ENCODE peak calls at places on chromosomes 6 and 20, in six cellular contexts. R is NB4, W is AG09319, L is WTC11, M is BJ, D is osteocyte. F is an unnamed sample.

GRCh38 chr20:62540504-62540903 is 64.7 kb upstream of the GATA5 start:
- DNase-seq in R (no peak), W (no peak), L (peak), M (no peak), D (no peak), F (no peak)

GRCh38 chr6:8054276-8054675 is 9.9 kb downstream of the BLOC1S5 start:
- DNase-seq in R (no peak), W (no peak), L (no peak), M (no peak), D (no peak), F (no peak)

GRCh38 chr6:297571-298232 is 5.4 kb downstream of the DUSP22 start:
- DNase-seq in R (peak), W (no peak), L (no peak), M (no peak), D (no peak), F (no peak)

GRCh38 chr6:132715204-132715603 is 1.3 kb upstream of the VNN1 start:
- DNase-seq in R (no peak), W (no peak), L (peak), M (no peak), D (no peak), F (no peak)

GRCh38 chr6:79750806-79751205 is 119.7 kb downstream of the SH3BGRL2 start:
- DNase-seq in R (no peak), W (no peak), L (peak), M (no peak), D (no peak), F (no peak)

GRCh38 chr20:20368414-20369352 is 779 bp downstream of the INSM1 start:
- DNase-seq in R (no peak), W (no peak), L (peak), M (no peak), D (no peak), F (no peak)

GRCh38 chr6:167949121-167949684 is 48.3 kb upstream of the KIF25 start:
- DNase-seq in R (no peak), W (no peak), L (no peak), M (no peak), D (no peak), F (no peak)

GRCh38 chr6:17585766-17586502 is 14.2 kb upstream of the FAM8A1 start:
- DNase-seq in R (peak), W (no peak), L (peak), M (no peak), D (no peak), F (no peak)

GRCh38 chr6:151004415-151005024 is 139.0 kb downstream of the MTHFD1L start:
- DNase-seq in R (peak), W (peak), L (no peak), M (peak), D (no peak), F (no peak)

GRCh38 chr20:54134445-54135220 is 39.2 kb downstream of the CYP24A1 start:
- DNase-seq in R (no peak), W (no peak), L (no peak), M (no peak), D (no peak), F (no peak)

GRCh38 chr20:17612287-17612974 is 42.6 kb downstream of the DSTN start:
- DNase-seq in R (peak), W (no peak), L (no peak), M (no peak), D (peak), F (peak)

GRCh38 chr6:108518714-108519576 is 41.8 kb upstream of the FOXO3 start:
- DNase-seq in R (peak), W (no peak), L (peak), M (no peak), D (no peak), F (no peak)

GRCh38 chr6:5665667-5666066 is 341.1 kb downstream of the NRN1 start:
- DNase-seq in R (no peak), W (no peak), L (no peak), M (no peak), D (no peak), F (no peak)

GRCh38 chr20:43563429-43563828 is 4.6 kb downstream of the SGK2 start:
- DNase-seq in R (peak), W (no peak), L (no peak), M (no peak), D (no peak), F (no peak)

GRCh38 chr20:34473262-34473883 is 42.8 kb upstream of the DYNLRB1 start:
- DNase-seq in R (peak), W (no peak), L (peak), M (no peak), D (no peak), F (no peak)

GRCh38 chr6:139323511-139324445 is 32.0 kb upstream of the TXLNB start:
- DNase-seq in R (peak), W (peak), L (peak), M (no peak), D (no peak), F (no peak)

GRCh38 chr6:40733290-40733689 is 146.1 kb upstream of the LRFN2 start:
- DNase-seq in R (no peak), W (no peak), L (no peak), M (no peak), D (no peak), F (no peak)

GRCh38 chr6:167733740-167734661 is 92.7 kb upstream of the AFDN start:
- DNase-seq in R (no peak), W (no peak), L (no peak), M (no peak), D (peak), F (no peak)

GRCh38 chr6:109359248-109359647 is 23.0 kb downstream of the CD164 start:
- DNase-seq in R (no peak), W (no peak), L (no peak), M (no peak), D (no peak), F (no peak)

GRCh38 chr6:129183681-129184216 is 300.8 kb downstream of the LAMA2 start:
- DNase-seq in R (peak), W (no peak), L (no peak), M (no peak), D (no peak), F (no peak)

GRCh38 chr6:24905485-24905884 is 30.3 kb downstream of the RIPOR2 start:
- DNase-seq in R (no peak), W (no peak), L (no peak), M (no peak), D (no peak), F (no peak)

GRCh38 chr6:25389501-25389900 is 110.3 kb downstream of the CARMIL1 start:
- DNase-seq in R (no peak), W (peak), L (no peak), M (no peak), D (no peak), F (no peak)

GRCh38 chr6:70884074-70884983 is 72.5 kb downstream of the B3GAT2 start:
- DNase-seq in R (peak), W (peak), L (peak), M (no peak), D (no peak), F (no peak)

GRCh38 chr20:13302647-13303425 is 81.8 kb downstream of the ISM1 start:
- DNase-seq in R (peak), W (no peak), L (peak), M (no peak), D (no peak), F (no peak)

GRCh38 chr20:221258-221830 is 5.7 kb upstream of the DEFB129 start:
- DNase-seq in R (no peak), W (no peak), L (no peak), M (no peak), D (no peak), F (no peak)

GRCh38 chr6:161139766-161140553 is 133.9 kb downstream of the AGPAT4 start:
- DNase-seq in R (no peak), W (no peak), L (no peak), M (no peak), D (no peak), F (no peak)

GRCh38 chr6:140567469-140567868 is 1193.0 kb upstream of the CITED2 start:
- DNase-seq in R (no peak), W (no peak), L (no peak), M (no peak), D (no peak), F (no peak)

GRCh38 chr20:36446557-36446956 is 94.8 kb upstream of the MYL9 start:
- DNase-seq in R (no peak), W (no peak), L (no peak), M (no peak), D (no peak), F (no peak)

GRCh38 chr6:47581591-47581990 is 104.0 kb downstream of the CD2AP start:
- DNase-seq in R (no peak), W (no peak), L (no peak), M (no peak), D (no peak), F (no peak)

GRCh38 chr6:166814386-166814785 is 142.0 kb downstream of the RNASET2 start:
- DNase-seq in R (no peak), W (no peak), L (no peak), M (no peak), D (no peak), F (no peak)

GRCh38 chr20:9218412-9219001 is 149.6 kb downstream of the PLCB4 start:
- DNase-seq in R (peak), W (no peak), L (no peak), M (no peak), D (no peak), F (no peak)

DNA sequence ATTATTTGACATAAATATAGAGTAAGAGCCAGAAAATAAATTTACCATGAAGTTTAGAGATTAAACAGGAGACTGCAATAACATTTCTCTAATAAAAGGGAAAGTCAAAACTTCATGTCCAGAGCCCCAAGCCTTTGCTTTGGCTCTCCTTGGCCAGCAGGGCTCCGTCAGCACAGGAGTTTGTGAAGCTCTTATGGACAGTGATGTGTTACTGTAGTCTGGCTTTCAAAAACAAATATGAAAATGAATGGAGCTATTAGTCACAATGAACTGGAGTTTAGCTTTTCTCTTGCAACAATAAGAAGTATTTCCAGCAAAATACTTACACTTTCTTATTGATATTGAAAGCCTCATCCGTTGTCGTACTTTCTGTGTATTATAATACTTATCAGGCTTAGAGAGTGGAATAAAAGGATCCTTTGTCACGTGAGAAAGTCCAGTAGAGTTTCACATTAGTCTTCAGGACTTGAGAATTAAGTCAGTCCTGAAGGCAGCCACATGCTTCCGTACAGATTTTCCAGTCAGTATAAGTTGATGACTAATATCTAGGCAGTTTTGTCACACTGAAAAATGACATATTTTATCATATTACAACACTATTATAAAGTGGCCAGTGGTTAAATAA is 117.0 kb upstream of the PRL start:
- DNase-seq in R (no peak), W (peak), L (no peak), M (no peak), D (no peak), F (no peak)
- TF ChIP-seq CTCF in R (no peak), W (peak), L (no peak), M (no peak), D (no peak), F (peak)

GRCh38 chr20:50744143-50744792 is 12.9 kb downstream of the PARD6B start:
- DNase-seq in R (peak), W (peak), L (no peak), M (peak), D (peak), F (no peak)
- TF ChIP-seq CTCF in R (no peak), W (peak), L (no peak), M (peak), D (peak), F (peak)

GRCh38 chr20:38296433-38296832 is 7.5 kb upstream of the BPI start:
- DNase-seq in R (peak), W (no peak), L (no peak), M (no peak), D (no peak), F (no peak)
- TF ChIP-seq CTCF in R (no peak), W (no peak), L (no peak), M (no peak), D (no peak), F (no peak)

GRCh38 chr6:105138141-105138540 is 41.7 kb downstream of the POPDC3 start:
- DNase-seq in R (no peak), W (no peak), L (no peak), M (no peak), D (no peak), F (no peak)

GRCh38 chr6:105135056-105135455 is 44.8 kb downstream of the POPDC3 start:
- DNase-seq in R (peak), W (no peak), L (no peak), M (no peak), D (no peak), F (no peak)

GRCh38 chr6:105137388-105137787 is 42.4 kb downstream of the POPDC3 start:
- DNase-seq in R (peak), W (no peak), L (no peak), M (no peak), D (no peak), F (no peak)

GRCh38 chr6:105135907-105136432 is 43.8 kb downstream of the POPDC3 start:
- DNase-seq in R (no peak), W (no peak), L (no peak), M (no peak), D (no peak), F (no peak)

GRCh38 chr6:105136433-105137350 is 43.1 kb downstream of the POPDC3 start:
- DNase-seq in R (peak), W (peak), L (peak), M (no peak), D (peak), F (no peak)
- TF ChIP-seq CTCF in R (no peak), W (peak), L (no peak), M (peak), D (peak), F (peak)

DNA sequence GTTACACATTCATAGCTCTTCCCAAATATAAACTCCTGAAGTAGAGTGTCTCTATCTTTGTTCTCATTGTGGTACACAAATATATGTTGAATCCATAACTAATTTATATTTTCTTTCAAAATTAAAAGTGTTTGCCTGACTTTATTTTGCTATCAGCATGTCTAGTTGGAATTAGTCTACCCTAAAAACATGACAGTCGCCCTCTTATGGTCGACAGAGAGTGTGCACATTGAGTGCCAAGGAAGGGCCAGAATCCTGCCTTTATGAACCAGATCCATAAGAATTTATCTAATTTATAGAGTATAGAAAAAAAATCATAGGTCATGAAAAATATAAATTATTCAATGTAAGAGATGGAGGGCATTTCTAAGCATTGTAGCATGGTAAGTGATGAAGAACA is 12.3 kb upstream of the DEFB112 start:
- DNase-seq in R (peak), W (no peak), L (no peak), M (no peak), D (no peak), F (no peak)
- TF ChIP-seq CTCF in R (peak), W (no peak), L (peak), M (peak), D (peak), F (peak)

GRCh38 chr20:32891926-32892660 is 33.4 kb downstream of the EFCAB8 start:
- DNase-seq in R (no peak), W (no peak), L (no peak), M (no peak), D (no peak), F (no peak)

GRCh38 chr20:32894711-32895355 is 36.1 kb downstream of the EFCAB8 start:
- DNase-seq in R (peak), W (no peak), L (no peak), M (no peak), D (no peak), F (no peak)

GRCh38 chr20:32891491-32891890 is 32.8 kb downstream of the EFCAB8 start:
- DNase-seq in R (no peak), W (no peak), L (no peak), M (no peak), D (no peak), F (no peak)

GRCh38 chr20:32893263-32893877 is 34.6 kb downstream of the EFCAB8 start:
- DNase-seq in R (no peak), W (no peak), L (no peak), M (no peak), D (no peak), F (no peak)

GRCh38 chr20:32893878-32894483 is 35.3 kb downstream of the EFCAB8 start:
- DNase-seq in R (peak), W (no peak), L (peak), M (no peak), D (no peak), F (no peak)
- TF ChIP-seq CTCF in R (peak), W (peak), L (peak), M (peak), D (peak), F (peak)